ENCODE peak calls at places on chromosomes 12 and 14, in ten cellular contexts. B is esophagus muscularis mucosa, R is K562, J is testis, X is A549, Z is Peyer's patch, K is IMR-90, E is stomach, F is sigmoid colon, S is transverse colon. C is an unnamed sample.

GRCh38 chr12:54977155-54977554 is 7.4 kb downstream of the TESPA1 start:
- DNase-seq in B (no peak), R (no peak), J (no peak), X (no peak), Z (no peak), K (peak; percentile 56), E (no peak), F (no peak), S (no peak), C (no peak)

GRCh38 chr14:94536836-94537235 is 24.4 kb upstream of the SERPINA4 start:
- DNase-seq in B (no peak), R (peak; percentile 2), J (peak; percentile 49), X (peak; percentile 65), Z (no peak), K (no peak), E (no peak), F (no peak), S (no peak), C (no peak)

GRCh38 chr14:86510503-86510902 is 980.6 kb downstream of the FLRT2 start:
- DNase-seq in B (no peak), R (no peak), J (no peak), X (no peak), Z (no peak), K (peak; percentile 3), E (no peak), F (no peak), S (no peak), C (no peak)

GRCh38 chr14:56300495-56300894 is 182.3 kb downstream of the PELI2 start:
- DNase-seq in B (no peak), R (no peak), J (no peak), X (no peak), Z (no peak), K (peak; percentile 79), E (no peak), F (no peak), S (no peak), C (no peak)

GRCh38 chr14:86865934-86866333 is 1127.0 kb downstream of the GALC start:
- DNase-seq in B (no peak), R (no peak), J (no peak), X (no peak), Z (no peak), K (no peak), E (no peak), F (no peak), S (no peak), C (no peak)

GRCh38 chr12:118498171-118498570 is 121.8 kb downstream of the SUDS3 start:
- DNase-seq in B (no peak), R (no peak), J (no peak), X (peak; percentile 12), Z (no peak), K (no peak), E (peak; percentile 58), F (peak; percentile 62), S (no peak), C (no peak)

GRCh38 chr12:130947028-130947427 is 6.7 kb upstream of the ADGRD1 start:
- DNase-seq in B (no peak), R (no peak), J (no peak), X (no peak), Z (no peak), K (no peak), E (no peak), F (no peak), S (no peak), C (no peak)

GRCh38 chr14:90645842-90646443 is 170.3 kb downstream of the TTC7B start:
- DNase-seq in B (no peak), R (no peak), J (no peak), X (peak; percentile 46), Z (no peak), K (peak; percentile 60), E (no peak), F (no peak), S (no peak), C (no peak)

GRCh38 chr14:61326847-61327246 is 5.5 kb downstream of the PRKCH start:
- DNase-seq in B (no peak), R (no peak), J (peak; percentile 87), X (no peak), Z (no peak), K (no peak), E (peak; percentile 46), F (peak; percentile 79), S (peak; percentile 44), C (peak; percentile 75)
- TF ChIP-seq POLR2A in B (no peak), R (no peak), J (no peak), X (no peak), Z (no peak), K (no peak), E (no peak), F (no peak), S (no peak), C (no peak)

DNA sequence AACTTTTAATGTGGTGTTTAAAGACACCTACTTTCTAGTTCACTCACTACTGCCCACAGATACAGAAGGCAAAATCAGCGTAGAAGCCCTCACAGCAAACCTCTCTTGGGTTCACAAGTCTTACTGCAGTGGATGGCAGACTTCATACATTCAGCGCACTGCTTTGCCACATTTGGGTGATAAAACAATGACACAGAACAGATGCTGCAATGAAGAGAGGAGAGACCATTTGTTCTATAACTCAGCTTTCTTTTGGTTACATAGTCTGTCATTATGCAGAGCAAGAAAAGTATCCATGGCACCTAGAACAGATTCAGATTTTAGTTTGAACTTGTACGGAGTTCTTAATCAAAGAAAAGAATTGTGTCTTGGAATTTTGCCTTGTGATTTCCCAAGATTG is 459.0 kb downstream of the BCAT1 start:
- DNase-seq in B (no peak), R (no peak), J (no peak), X (no peak), Z (no peak), K (no peak), E (no peak), F (no peak), S (no peak), C (no peak)
- H3K27ac ChIP-seq in B (no peak overlapping the region), R (no peak overlapping the region), J (no peak overlapping the region), X (no peak overlapping the region), Z (no peak overlapping the region), K (no peak overlapping the region), E (no peak overlapping the region), F (no peak overlapping the region), S (no peak overlapping the region), C (no peak overlapping the region)

DNA sequence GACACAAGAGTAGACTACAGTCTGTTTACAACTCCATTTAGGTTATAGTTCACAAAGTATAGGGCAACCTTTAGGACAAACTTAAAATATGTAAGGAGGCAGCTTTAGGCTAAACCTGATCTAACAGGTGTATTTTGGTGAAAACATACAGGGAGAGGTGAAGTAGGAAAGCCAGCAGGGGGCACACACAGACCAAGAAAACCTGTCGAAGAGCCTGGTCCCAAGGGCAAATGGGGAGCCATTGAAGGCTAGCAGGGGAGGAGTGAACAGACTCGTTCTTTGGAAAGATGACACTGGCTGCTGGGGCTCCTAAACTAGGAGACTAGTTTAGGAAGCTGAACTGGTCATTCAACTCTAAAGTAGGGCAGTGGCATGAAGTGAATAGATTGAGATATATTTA is 138.8 kb upstream of the WSCD2 start:
- DNase-seq in B (peak; percentile 74), R (peak; percentile 48), J (peak; percentile 61), X (peak; percentile 49), Z (no peak), K (no peak), E (no peak), F (no peak), S (peak; percentile 11), C (peak; percentile 27)
- TF ChIP-seq CTCF in B (peak; percentile 29), R (peak; percentile 51), J (peak; percentile 23), X (peak; percentile 53), Z (no peak), K (peak; percentile 13), E (peak; percentile 23), F (no peak), S (peak; percentile 37), C (peak; percentile 35)

GRCh38 chr14:39568809-39569538 is 136.7 kb upstream of the FBXO33 start:
- DNase-seq in B (no peak), R (no peak), J (no peak), X (no peak), Z (no peak), K (no peak), E (no peak), F (no peak), S (no peak), C (no peak)
- TF ChIP-seq POLR2A in B (no peak), R (no peak), J (no peak), X (no peak), Z (no peak), K (no peak), E (no peak), F (no peak), S (no peak), C (no peak)

GRCh38 chr12:19794116-19794515 is 354.8 kb downstream of the AEBP2 start:
- DNase-seq in B (no peak), R (no peak), J (no peak), X (no peak), Z (no peak), K (no peak), E (no peak), F (no peak), S (no peak), C (no peak)

GRCh38 chr12:19792028-19792427 is 352.7 kb downstream of the AEBP2 start:
- DNase-seq in B (no peak), R (no peak), J (no peak), X (no peak), Z (no peak), K (no peak), E (no peak), F (no peak), S (no peak), C (no peak)
- H3K27ac ChIP-seq in B (no peak overlapping the region), R (no peak overlapping the region), J (no peak overlapping the region), X (no peak overlapping the region), Z (no peak overlapping the region), K (no peak overlapping the region), E (no peak overlapping the region), F (no peak overlapping the region), S (no peak overlapping the region), C (no peak overlapping the region)

DNA sequence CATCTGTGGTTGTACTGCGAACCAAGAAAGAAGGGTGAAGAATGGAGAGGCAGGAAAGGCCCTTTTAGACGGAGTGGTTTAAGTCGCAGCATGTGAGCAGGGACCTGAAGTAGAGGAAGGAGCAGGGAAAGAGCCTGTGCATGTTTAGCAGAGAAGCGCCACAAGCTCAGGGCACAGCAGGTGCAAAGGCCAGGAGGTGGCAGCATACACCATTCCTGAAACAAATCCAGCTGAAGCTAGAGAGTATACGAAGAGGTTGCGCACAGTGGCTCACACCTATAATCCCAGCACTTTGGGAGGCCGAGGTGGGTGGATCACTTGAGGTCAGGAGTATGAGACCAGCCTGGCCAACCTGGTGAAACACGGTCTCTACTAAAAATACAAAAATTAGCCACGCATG is 49.9 kb downstream of the HELB start:
- DNase-seq in B (no peak), R (peak; percentile 37), J (peak; percentile 33), X (peak; percentile 42), Z (no peak), K (peak; percentile 34), E (no peak), F (no peak), S (no peak), C (no peak)
- TF ChIP-seq CTCF in B (no peak), R (peak; percentile 33), J (no peak), X (peak; percentile 33), Z (peak; percentile 22), K (peak; percentile 41), E (no peak), F (no peak), S (peak; percentile 13), C (no peak)

GRCh38 chr14:73694083-73694482 is 20.1 kb downstream of the PNMA1 start:
- DNase-seq in B (no peak), R (no peak), J (no peak), X (no peak), Z (no peak), K (no peak), E (no peak), F (no peak), S (no peak), C (no peak)
- TF ChIP-seq POLR2A in B (no peak), R (no peak), J (no peak), X (no peak), Z (no peak), K (no peak), E (no peak), F (no peak), S (no peak), C (no peak)

GRCh38 chr12:52170827-52171226 is 21.0 kb downstream of the KRT80 start:
- DNase-seq in B (no peak), R (no peak), J (peak; percentile 51), X (no peak), Z (no peak), K (no peak), E (no peak), F (no peak), S (no peak), C (no peak)
- H3K27ac ChIP-seq in B (no peak overlapping the region), R (no peak overlapping the region), J (no peak overlapping the region), X (peak overlapping the region; percentile 85), Z (no peak overlapping the region), K (no peak overlapping the region), E (no peak overlapping the region), F (no peak overlapping the region), S (no peak overlapping the region), C (no peak overlapping the region)